ENCODE peak calls at places on chromosomes 6 and 20, in five cellular contexts. G is AG10803, T is HCT116, S is sigmoid colon, O is GM12864. L is an unnamed sample.

GRCh38 chr20:53220482-53221307 is 248.5 kb downstream of the TSHZ2 start:
- DNase-seq in G (no peak), T (no peak), S (no peak), O (no peak), L (no peak)

GRCh38 chr20:51060301-51060700 is 37.4 kb upstream of the KCNG1 start:
- DNase-seq in G (no peak), T (no peak), S (no peak), O (no peak), L (no peak)

GRCh38 chr20:49343246-49343645 is 65.4 kb upstream of the ZNFX1 start:
- DNase-seq in G (no peak), T (no peak), S (no peak), O (no peak), L (no peak)

GRCh38 chr20:6829510-6830116 is 62.1 kb downstream of the BMP2 start:
- DNase-seq in G (no peak), T (no peak), S (no peak), O (no peak), L (no peak)

GRCh38 chr6:100998111-100998510 is 117.0 kb upstream of the ASCC3 start:
- DNase-seq in G (no peak), T (no peak), S (no peak), O (no peak), L (no peak)

GRCh38 chr6:88251261-88251660 is 85.1 kb upstream of the CNR1 start:
- DNase-seq in G (no peak), T (no peak), S (no peak), O (no peak), L (no peak)

GRCh38 chr6:1606533-1607235 is 3.0 kb upstream of the FOXC1 start:
- DNase-seq in G (no peak), T (no peak), S (no peak), O (no peak), L (no peak)

GRCh38 chr6:87029711-87030314 is 65.1 kb downstream of the CGA start:
- DNase-seq in G (peak; percentile 69), T (peak; percentile 61), S (no peak), O (no peak), L (peak; percentile 22)

GRCh38 chr6:166957087-166957804 is 896 bp upstream of the RNASET2 start:
- DNase-seq in G (peak; percentile 35), T (no peak), S (peak; percentile 84), O (no peak), L (no peak)

GRCh38 chr6:128479991-128480390 is 40.4 kb downstream of the PTPRK start:
- DNase-seq in G (no peak), T (no peak), S (no peak), O (no peak), L (no peak)

GRCh38 chr6:128474933-128475332 is 45.5 kb downstream of the PTPRK start:
- DNase-seq in G (no peak), T (no peak), S (no peak), O (no peak), L (no peak)

GRCh38 chr6:128479048-128479666 is 41.2 kb downstream of the PTPRK start:
- DNase-seq in G (no peak), T (no peak), S (no peak), O (no peak), L (no peak)

GRCh38 chr6:128474481-128474880 is 45.9 kb downstream of the PTPRK start:
- DNase-seq in G (peak; percentile 35), T (no peak), S (no peak), O (no peak), L (no peak)

GRCh38 chr6:128478230-128479047 is 42.0 kb downstream of the PTPRK start:
- DNase-seq in G (no peak), T (no peak), S (no peak), O (no peak), L (no peak)
- H3K4me3 ChIP-seq in G (peak overlapping the region; percentile 20), T (no peak overlapping the region), S (peak overlapping the region; percentile 2), O (no peak overlapping the region), L (no peak overlapping the region)

DNA sequence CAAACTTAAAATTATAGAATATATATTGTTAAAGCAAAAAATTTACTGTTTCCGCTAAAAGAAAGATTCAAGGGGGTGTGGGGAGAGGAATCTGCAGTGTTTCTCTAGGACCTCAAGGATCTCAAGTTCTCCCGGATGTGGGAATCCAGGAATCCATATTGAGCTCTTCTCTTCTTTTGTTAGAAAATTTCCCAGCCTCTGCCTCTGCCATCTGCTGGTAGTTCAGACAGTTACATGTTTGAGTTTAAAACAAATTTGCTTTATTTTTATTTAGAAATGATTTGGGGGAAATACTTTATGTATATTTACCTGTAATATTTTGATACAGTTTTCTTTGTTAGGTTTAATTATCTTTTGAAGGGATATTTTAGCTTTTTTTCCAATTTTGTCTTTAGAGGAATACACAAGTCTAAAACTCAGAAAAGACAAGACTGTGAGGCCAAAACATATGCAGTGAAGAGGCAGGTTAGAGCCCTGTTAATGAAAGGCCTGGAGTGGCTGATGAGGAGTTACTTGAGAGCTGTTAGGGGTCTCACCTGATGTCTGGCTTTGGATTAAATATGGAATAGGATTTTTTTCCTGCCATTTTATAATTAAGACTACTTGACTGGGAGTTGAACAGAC is 268.8 kb downstream of the ARID1B start:
- DNase-seq in G (peak; percentile 81), T (peak; percentile 41), S (no peak), O (no peak), L (peak; percentile 53)
- TF ChIP-seq CTCF in G (peak; percentile 74), T (peak; percentile 67), S (peak; percentile 52), O (peak; percentile 37), L (peak; percentile 54)

GRCh38 chr6:17101422-17102257 is at the start of gene STMND1:
- DNase-seq in G (peak; percentile 24), T (no peak), S (peak; percentile 74), O (no peak), L (no peak)
- H3K4me3 ChIP-seq in G (peak within 1 kb of the TSS; percentile 46), T (peak within 1 kb of the TSS; percentile 41), S (peak within 1 kb of the TSS; percentile 13), O (no peak within 1 kb of the TSS), L (peak within 1 kb of the TSS; percentile 42)

DNA sequence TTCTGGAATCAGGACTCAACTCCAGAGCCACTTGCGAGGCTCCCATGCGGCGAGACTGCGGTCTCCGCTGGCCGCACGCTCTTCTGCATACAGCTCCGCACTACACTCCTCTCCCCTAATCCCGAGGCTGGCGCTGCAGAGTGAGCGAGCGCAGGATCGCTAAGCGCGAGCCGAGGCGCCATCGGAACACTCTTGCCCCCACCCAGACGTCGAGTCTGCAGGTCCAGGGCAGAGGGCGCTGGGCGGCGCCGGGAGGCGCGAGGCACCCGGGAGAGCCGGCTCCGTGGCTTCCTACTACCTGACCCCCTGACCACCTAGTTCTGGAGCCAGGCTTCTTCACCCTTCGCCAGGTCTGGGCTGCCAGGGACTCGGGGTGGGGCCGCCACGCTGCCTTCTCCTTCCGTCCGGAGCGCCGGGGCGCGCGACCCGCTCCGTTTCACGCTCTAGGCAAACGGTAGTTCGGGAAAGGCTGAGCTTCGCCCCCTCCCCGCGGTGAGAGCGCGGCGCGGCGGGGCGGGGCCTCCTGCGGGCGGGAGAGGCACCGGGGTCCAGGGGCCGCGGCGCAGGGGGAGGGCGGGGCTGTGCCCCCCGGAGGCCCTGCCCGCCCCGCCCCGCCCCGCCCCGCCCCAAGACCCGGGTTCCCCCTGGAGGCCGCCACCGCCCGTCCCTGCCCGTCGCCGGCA is 5.4 kb upstream of the TUBB2A start:
- DNase-seq in G (peak; percentile 82), T (peak; percentile 56), S (peak; percentile 90), O (no peak), L (no peak)
- TF ChIP-seq CTCF in G (peak; percentile 15), T (no peak), S (no peak), O (no peak), L (no peak)

DNA sequence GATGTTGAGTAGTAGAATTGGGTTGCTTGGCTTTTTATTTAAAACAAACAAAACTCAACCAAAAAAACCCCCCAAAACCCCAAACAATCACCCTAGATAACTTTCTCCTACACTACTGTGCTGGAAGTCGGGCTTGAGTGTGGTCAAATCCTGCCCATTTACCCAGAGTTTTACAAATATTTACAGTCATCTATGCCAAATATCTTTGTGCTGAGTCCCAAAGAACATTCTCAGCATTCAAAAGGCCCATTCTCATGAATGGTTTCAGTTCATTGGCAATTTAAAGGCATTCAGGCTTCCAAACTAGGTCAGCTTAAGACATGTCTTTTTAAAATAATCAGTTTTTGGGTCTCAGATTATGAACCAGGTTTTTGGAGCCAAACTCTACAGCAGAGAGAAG is 1.8 kb downstream of the RNF144B start:
- DNase-seq in G (peak; percentile 91), T (no peak), S (no peak), O (no peak), L (no peak)
- H3K4me3 ChIP-seq in G (peak overlapping the region; percentile 81), T (no peak overlapping the region), S (no peak overlapping the region), O (no peak overlapping the region), L (no peak overlapping the region)

DNA sequence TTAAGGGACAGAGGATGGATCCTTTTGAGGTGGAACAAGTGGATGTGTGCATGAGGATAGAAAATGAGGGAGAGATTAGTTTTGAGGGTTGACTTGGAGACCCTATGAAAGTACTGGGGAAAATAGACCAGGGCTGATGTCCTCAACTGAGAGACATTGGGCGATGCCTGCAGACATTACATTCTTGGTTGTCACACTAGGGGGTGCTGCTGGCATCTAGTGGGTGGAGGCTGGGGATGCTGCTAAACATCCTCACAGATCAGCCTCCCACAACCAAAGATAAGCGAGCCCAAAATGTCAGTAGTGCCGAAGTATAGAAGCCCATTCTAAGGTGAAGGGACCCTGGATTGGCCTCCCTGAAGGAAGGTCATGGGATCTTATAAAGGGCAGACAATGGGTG is 63.3 kb downstream of the MOCS1 start:
- DNase-seq in G (no peak), T (no peak), S (no peak), O (no peak), L (no peak)
- TF ChIP-seq CTCF in G (no peak), T (no peak), S (no peak), O (peak; percentile 20), L (peak; percentile 8)

GRCh38 chr20:31716818-31717477 is 5.7 kb downstream of the BCL2L1 start:
- DNase-seq in G (no peak), T (no peak), S (peak; percentile 24), O (no peak), L (no peak)
- H3K4me3 ChIP-seq in G (no peak overlapping the region), T (no peak overlapping the region), S (no peak overlapping the region), O (peak overlapping the region; percentile 26), L (no peak overlapping the region)

GRCh38 chr6:2949536-2950083 is 21.8 kb downstream of the SERPINB6 start:
- DNase-seq in G (no peak), T (no peak), S (no peak), O (no peak), L (no peak)
- TF ChIP-seq CTCF in G (no peak), T (no peak), S (no peak), O (no peak), L (no peak)

GRCh38 chr20:20003088-20003954 is 13.8 kb upstream of the NAA20 start:
- DNase-seq in G (no peak), T (no peak), S (peak; percentile 82), O (no peak), L (no peak)
- H3K4me3 ChIP-seq in G (no peak overlapping the region), T (no peak overlapping the region), S (peak overlapping the region; percentile 3), O (peak overlapping the region; percentile 4), L (no peak overlapping the region)

GRCh38 chr20:63665708-63666107 is 7.6 kb downstream of the RTEL1 start:
- DNase-seq in G (no peak), T (no peak), S (no peak), O (no peak), L (no peak)
- TF ChIP-seq CTCF in G (no peak), T (no peak), S (no peak), O (no peak), L (no peak)